ENCODE peak calls at places on chromosomes 2 and 18, in five cellular contexts. H is ovary, I is HCT116, J is adrenal gland, X is suprapubic skin. C is an unnamed sample. For H3K4me1, the result is how much of the 10 kb centered on the place peaks cover.

GRCh38 chr2:191049728-191050639 is 36.0 kb upstream of the STAT1 start:
- DNase-seq in X (no peak), J (no peak), H (no peak), I (no peak), C (no peak)

GRCh38 chr2:75100011-75100680 is 99.2 kb downstream of the TACR1 start:
- DNase-seq in J (no peak), I (no peak), H (no peak), X (no peak), C (no peak)

GRCh38 chr2:53969285-53970094 is 1.3 kb downstream of the PSME4 start:
- DNase-seq in J (no peak), H (no peak), X (no peak), I (peak), C (no peak)

GRCh38 chr2:173684896-173685485 is 280.2 kb downstream of the SP3 start:
- DNase-seq in J (no peak), H (no peak), X (no peak), I (no peak), C (no peak)

GRCh38 chr2:231557571-231558217 is 27.4 kb upstream of the NMUR1 start:
- DNase-seq in I (peak), X (no peak), H (peak), J (peak), C (peak)

GRCh38 chr2:128318776-128319456 is at the start of gene HS6ST1:
- DNase-seq in J (peak), H (peak), I (peak), X (peak), C (peak)

GRCh38 chr18:76354348-76354747 is 140.7 kb downstream of the ZNF516 start:
- DNase-seq in H (peak), I (no peak), X (no peak), J (no peak), C (no peak)

GRCh38 chr18:58117685-58118403 is 73.8 kb downstream of the NEDD4L start:
- DNase-seq in X (no peak), J (peak), I (peak), H (peak), C (no peak)

GRCh38 chr2:147829106-147829505 is 15.7 kb upstream of the ACVR2A start:
- DNase-seq in I (peak), X (no peak), H (no peak), J (no peak), C (no peak)

GRCh38 chr2:232761301-232761907 is 15.0 kb downstream of the KCNJ13 start:
- DNase-seq in H (no peak), J (no peak), X (no peak), I (peak), C (no peak)

GRCh38 chr18:45733535-45733934 is 9.6 kb downstream of the SLC14A1 start:
- DNase-seq in X (no peak), I (no peak), H (no peak), J (no peak), C (no peak)

GRCh38 chr2:230660294-230661060 is 52.2 kb upstream of the CAB39 start:
- DNase-seq in H (no peak), J (peak), I (no peak), X (peak), C (peak)

GRCh38 chr2:230779607-230780006 is 67.0 kb downstream of the CAB39 start:
- DNase-seq in H (no peak), X (no peak), I (no peak), J (no peak), C (no peak)

GRCh38 chr2:111652038-111652437 is 232.0 kb downstream of the ANAPC1 start:
- DNase-seq in H (no peak), X (no peak), I (no peak), J (no peak), C (no peak)

GRCh38 chr18:37264956-37265355 is 300.6 kb downstream of the CELF4 start:
- DNase-seq in H (no peak), X (no peak), I (no peak), J (no peak), C (no peak)

GRCh38 chr2:26011990-26012856 is 21.7 kb upstream of the RAB10 start:
- DNase-seq in H (no peak), J (peak), X (peak), I (peak), C (peak)

GRCh38 chr2:109736177-109736827 is 57.8 kb upstream of the RGPD5 start:
- DNase-seq in H (peak), J (peak), I (peak), X (no peak), C (no peak)

GRCh38 chr2:236928353-236929153 is 157.1 kb upstream of the COPS8 start:
- DNase-seq in J (no peak), X (no peak), I (no peak), H (no peak), C (no peak)

GRCh38 chr2:157257312-157258252 is at the start of gene GALNT5:
- DNase-seq in J (no peak), X (no peak), I (no peak), H (no peak), C (no peak)

GRCh38 chr2:58571181-58571852 is 330.2 kb upstream of the FANCL start:
- DNase-seq in J (no peak), I (peak), X (no peak), H (no peak), C (no peak)

GRCh38 chr18:50560681-50561629 is 1.1 kb downstream of the MAPK4 start:
- DNase-seq in I (no peak), H (no peak), J (peak), X (peak), C (no peak)

GRCh38 chr2:240143801-240144648 is 3.6 kb upstream of the OTOS start:
- DNase-seq in X (no peak), H (peak), I (peak), J (peak), C (peak)

GRCh38 chr18:42296723-42297122 is 341.7 kb downstream of the PIK3C3 start:
- DNase-seq in J (no peak), I (no peak), H (no peak), X (no peak), C (no peak)

GRCh38 chr2:193267496-193268002 is 1072.8 kb upstream of the TMEFF2 start:
- DNase-seq in J (no peak), H (no peak), X (no peak), I (no peak), C (no peak)

GRCh38 chr2:96117701-96118588 is 1.6 kb upstream of the ADRA2B start:
- DNase-seq in J (no peak), H (no peak), I (no peak), X (no peak), C (peak)

GRCh38 chr2:215777481-215778044 is 235.8 kb downstream of the MREG start:
- DNase-seq in J (no peak), H (no peak), I (no peak), X (no peak), C (no peak)

GRCh38 chr2:216151313-216152030 is 42.3 kb downstream of the XRCC5 start:
- DNase-seq in I (no peak), J (no peak), H (no peak), X (no peak), C (no peak)

GRCh38 chr2:60581461-60582282 is 28.2 kb upstream of the BCL11A start:
- DNase-seq in J (peak), I (no peak), H (peak), X (peak), C (peak)

GRCh38 chr2:237966250-237966564 is 607 bp upstream of the UBE2F start:
- DNase-seq in H (no peak), I (no peak), J (no peak), X (no peak), C (no peak)

GRCh38 chr18:48310353-48310752 is 98.8 kb downstream of the ZBTB7C start:
- DNase-seq in X (no peak), H (no peak), J (no peak), I (no peak), C (no peak)

GRCh38 chr18:9731380-9731779 is 23.3 kb downstream of the RAB31 start:
- DNase-seq in H (no peak), X (peak), J (peak), I (no peak), C (no peak)

GRCh38 chr2:52861606-52862005 is 906.0 kb upstream of the CHAC2 start:
- DNase-seq in H (no peak), J (no peak), X (no peak), I (no peak), C (no peak)

GRCh38 chr2:207765960-207766582 is 3.6 kb downstream of the FZD5 start:
- DNase-seq in H (no peak), X (no peak), I (no peak), J (no peak), C (no peak)

GRCh38 chr18:39776766-39777165 is 2178.3 kb upstream of the PIK3C3 start:
- DNase-seq in H (no peak), I (no peak), J (no peak), X (no peak), C (no peak)

GRCh38 chr2:68336192-68336591 is 16.4 kb upstream of the CNRIP1 start:
- DNase-seq in X (no peak), H (no peak), I (peak), J (no peak), C (no peak)

GRCh38 chr2:109239720-109240119 is 110.7 kb downstream of the SH3RF3 start:
- DNase-seq in H (no peak), I (no peak), J (no peak), X (no peak), C (no peak)

GRCh38 chr2:43152186-43152585 is 74.2 kb downstream of the ZFP36L2 start:
- DNase-seq in I (no peak), H (no peak), J (no peak), X (no peak), C (no peak)

GRCh38 chr2:64404002-64404731 is 49.8 kb upstream of the LGALSL start:
- DNase-seq in X (peak), I (no peak), J (peak), H (peak), C (peak)

GRCh38 chr2:46800625-46801024 is 115.0 kb downstream of the MCFD2 start:
- DNase-seq in X (no peak), J (no peak), I (no peak), H (no peak), C (no peak)
- H3K4me1 ChIP-seq in X (under half), J (under half), I (under half), H (under half), C (under half)

GRCh38 chr18:25228410-25228809 is 123.6 kb downstream of the ZNF521 start:
- DNase-seq in J (no peak), H (no peak), I (no peak), X (no peak), C (no peak)

GRCh38 chr18:25223211-25223610 is 128.8 kb downstream of the ZNF521 start:
- DNase-seq in H (no peak), J (no peak), I (no peak), X (no peak), C (no peak)

GRCh38 chr18:25222648-25223047 is 129.3 kb downstream of the ZNF521 start:
- DNase-seq in I (no peak), H (no peak), X (no peak), J (no peak), C (no peak)

GRCh38 chr18:25223899-25224607 is 127.9 kb downstream of the ZNF521 start:
- DNase-seq in X (no peak), J (no peak), H (no peak), I (no peak), C (no peak)

DNA sequence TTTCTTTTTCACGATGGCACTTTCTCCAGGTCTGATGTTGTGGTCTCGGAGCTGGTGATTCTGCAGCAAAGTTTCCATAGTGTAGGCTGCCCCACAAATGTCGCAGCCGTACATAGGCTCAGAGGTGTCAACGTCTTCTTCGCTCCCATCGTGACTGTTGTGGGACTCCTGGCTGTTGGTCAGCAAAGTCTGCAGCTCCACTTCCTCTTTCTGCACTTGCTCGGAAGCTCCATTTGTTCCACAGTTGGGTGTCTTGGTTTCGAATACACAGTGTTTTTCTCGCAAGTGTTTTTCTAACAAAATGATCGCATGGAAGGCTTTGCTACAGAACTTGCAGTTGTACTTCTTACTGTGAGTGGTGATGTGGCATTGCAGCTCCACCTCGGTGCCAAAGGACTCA is 126.8 kb downstream of the ZNF521 start:
- DNase-seq in X (no peak), H (no peak), I (no peak), J (no peak), C (no peak)
- H3K4me1 ChIP-seq in X (under half), H (under half), I (under half), J (under half), C (under half)

DNA sequence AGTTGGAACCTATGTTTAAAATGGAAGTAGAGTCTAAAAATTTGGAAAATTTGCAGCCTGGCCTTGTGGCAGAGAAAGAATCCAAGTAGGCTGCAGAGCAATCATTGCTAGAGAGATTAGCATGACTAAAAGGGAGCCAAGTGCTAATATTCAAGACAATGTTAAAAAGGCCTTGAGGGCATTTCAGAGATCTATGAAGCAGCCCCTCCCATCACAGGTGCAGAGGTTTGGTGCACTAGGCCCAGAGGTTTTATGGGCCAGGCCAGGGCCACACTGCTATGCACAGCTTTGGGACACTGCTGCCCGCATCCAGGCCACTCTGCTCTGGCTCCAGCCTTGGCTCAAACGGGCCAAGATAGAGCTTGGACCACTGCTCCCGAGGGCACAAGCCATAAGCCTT is 6.7 kb upstream of the IL1A start:
- DNase-seq in X (no peak), I (no peak), H (no peak), J (no peak), C (no peak)
- H3K4me1 ChIP-seq in X (under half), I (under half), H (under half), J (under half), C (under half)

GRCh38 chr2:45009928-45010705 is 865 bp upstream of the SIX2 start:
- DNase-seq in J (peak), X (peak), H (no peak), I (no peak), C (peak)

GRCh38 chr2:45011621-45012602 is 2.7 kb upstream of the SIX2 start:
- DNase-seq in X (no peak), H (no peak), I (no peak), J (no peak), C (no peak)

GRCh38 chr2:45009303-45009927 is at the start of gene SIX2:
- DNase-seq in I (peak), X (peak), H (peak), J (peak), C (peak)

GRCh38 chr2:45012733-45013132 is 3.5 kb upstream of the SIX2 start:
- DNase-seq in X (no peak), I (no peak), H (no peak), J (no peak), C (no peak)

GRCh38 chr2:45010706-45011036 is 1.4 kb upstream of the SIX2 start:
- DNase-seq in J (no peak), X (no peak), I (no peak), H (no peak), C (no peak)
- H3K4me1 ChIP-seq in J (under half), X (half or more), I (under half), H (under half), C (half or more)

GRCh38 chr2:97722227-97722626 is 8.9 kb downstream of the ZAP70 start:
- DNase-seq in X (no peak), I (no peak), H (no peak), J (no peak), C (no peak)

GRCh38 chr2:97718942-97719341 is 5.6 kb downstream of the ZAP70 start:
- DNase-seq in J (no peak), H (no peak), I (no peak), X (no peak), C (no peak)

GRCh38 chr2:97718051-97718882 is 4.9 kb downstream of the ZAP70 start:
- DNase-seq in X (no peak), I (no peak), H (no peak), J (no peak), C (peak)

GRCh38 chr2:97719362-97720155 is 6.2 kb downstream of the ZAP70 start:
- DNase-seq in I (no peak), X (no peak), J (no peak), H (no peak), C (no peak)

DNA sequence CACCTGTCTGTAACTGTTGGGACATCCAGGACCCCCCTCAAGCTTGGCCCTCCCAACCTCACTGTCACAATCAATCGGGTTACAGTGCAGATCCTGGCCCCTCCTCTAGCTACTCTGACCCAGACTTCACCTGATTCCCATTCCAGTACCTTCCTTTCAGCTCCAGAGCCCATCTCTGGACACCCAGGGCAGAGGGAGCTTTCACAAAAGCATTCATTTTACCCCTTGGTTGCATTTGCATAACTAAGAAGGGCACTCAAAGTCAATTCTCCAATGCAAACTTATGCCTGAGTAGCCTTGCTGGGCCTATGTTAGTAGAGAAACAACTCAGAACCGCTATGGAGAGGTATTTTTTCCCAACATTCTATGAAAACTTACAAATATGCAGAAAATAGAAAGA is 7.4 kb downstream of the ZAP70 start:
- DNase-seq in H (no peak), X (no peak), J (no peak), I (no peak), C (no peak)
- H3K4me1 ChIP-seq in H (under half), X (under half), J (under half), I (under half), C (under half)

DNA sequence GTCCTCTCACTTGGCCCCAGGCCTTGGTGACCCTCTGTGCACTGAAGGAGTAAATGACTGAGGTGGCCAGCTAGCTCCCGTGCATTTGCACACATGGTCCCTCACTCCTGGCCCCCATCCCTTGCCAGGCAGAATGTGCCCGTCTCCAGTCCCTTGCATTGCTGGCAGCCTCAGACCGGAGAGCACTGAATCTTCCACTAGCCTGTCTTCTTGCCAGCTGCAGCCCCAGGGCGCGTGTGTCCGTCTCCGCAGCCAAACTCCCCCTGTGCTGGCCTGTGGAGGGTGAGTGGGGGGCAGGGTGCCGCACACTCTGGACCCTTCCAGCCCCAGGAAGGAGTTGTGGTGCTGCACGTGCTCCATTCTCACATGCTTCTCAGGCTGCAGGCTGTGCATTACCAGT is 35.9 kb downstream of the INPP4A start:
- DNase-seq in X (peak), I (no peak), H (no peak), J (no peak), C (no peak)
- H3K4me1 ChIP-seq in X (under half), I (under half), H (under half), J (under half), C (half or more)

C was measured in left ventricle myocardium inferior.